ENCODE peak calls at places on chromosomes 7 and 10, in eight cellular contexts. E, K, D, B, H, Q, Y and F are unnamed samples.

GRCh38 chr7:151313857-151314256 is 27.8 kb upstream of the NUB1 start:
- DNase-seq in E (no peak), K (no peak), D (no peak), B (no peak), H (no peak), Q (no peak), Y (peak; percentile 35), F (no peak)

GRCh38 chr10:103616705-103617361 is 123.3 kb downstream of the NEURL1 start:
- DNase-seq in E (no peak), K (no peak), D (no peak), B (no peak), H (no peak), Q (no peak), Y (peak; percentile 53), F (peak; percentile 52)

GRCh38 chr7:123749537-123749857 is 694 bp upstream of the WASL start:
- DNase-seq in E (no peak), K (peak; percentile 60), D (peak; percentile 55), B (no peak), H (no peak), Q (no peak), Y (peak; percentile 32), F (no peak)

GRCh38 chr7:69833964-69834363 is 235.7 kb downstream of the AUTS2 start:
- DNase-seq in E (no peak), K (no peak), D (no peak), B (no peak), H (no peak), Q (no peak), Y (no peak), F (no peak)

GRCh38 chr10:43256531-43257209 is 10.2 kb downstream of the RASGEF1A start:
- DNase-seq in E (peak; percentile 60), K (no peak), D (no peak), B (no peak), H (no peak), Q (no peak), Y (no peak), F (no peak)

GRCh38 chr7:1514993-1515392 is 10.8 kb upstream of the INTS1 start:
- DNase-seq in E (no peak), K (no peak), D (no peak), B (no peak), H (no peak), Q (no peak), Y (no peak), F (no peak)

GRCh38 chr10:59905735-59906416 is 480 bp downstream of the CCDC6 start:
- DNase-seq in E (peak; percentile 89), K (no peak), D (no peak), B (no peak), H (no peak), Q (no peak), Y (no peak), F (peak; percentile 19)

GRCh38 chr10:13338337-13339128 is 9.6 kb downstream of the SEPHS1 start:
- DNase-seq in E (no peak), K (no peak), D (no peak), B (no peak), H (no peak), Q (no peak), Y (no peak), F (peak; percentile 58)

GRCh38 chr7:98352621-98353020 is 48.3 kb downstream of the BAIAP2L1 start:
- DNase-seq in E (no peak), K (no peak), D (no peak), B (peak; percentile 17), H (no peak), Q (no peak), Y (no peak), F (no peak)

GRCh38 chr10:26249681-26250080 is 33.1 kb downstream of the GAD2 start:
- DNase-seq in E (no peak), K (no peak), D (no peak), B (no peak), H (no peak), Q (no peak), Y (no peak), F (no peak)

GRCh38 chr7:107506683-107507339 is 37.0 kb downstream of the GPR22 start:
- DNase-seq in E (no peak), K (peak; percentile 14), D (peak; percentile 28), B (peak; percentile 63), H (no peak), Q (no peak), Y (peak; percentile 45), F (peak; percentile 85)

GRCh38 chr10:116183733-116184447 is 89.1 kb downstream of the GFRA1 start:
- DNase-seq in E (no peak), K (no peak), D (no peak), B (no peak), H (no peak), Q (peak; percentile 21), Y (no peak), F (no peak)

GRCh38 chr10:71728218-71728737 is 8.7 kb upstream of the C10orf105 start:
- DNase-seq in E (peak; percentile 84), K (no peak), D (no peak), B (no peak), H (no peak), Q (no peak), Y (no peak), F (peak; percentile 55)

GRCh38 chr7:101442426-101443070 is 79.9 kb downstream of the COL26A1 start:
- DNase-seq in E (no peak), K (no peak), D (no peak), B (no peak), H (no peak), Q (no peak), Y (no peak), F (no peak)

GRCh38 chr7:7335215-7335614 is 152.9 kb downstream of the C1GALT1 start:
- DNase-seq in E (no peak), K (no peak), D (no peak), B (no peak), H (no peak), Q (no peak), Y (no peak), F (no peak)

GRCh38 chr10:37992083-37992482 is 15.6 kb upstream of the ZNF25 start:
- DNase-seq in E (no peak), K (no peak), D (no peak), B (no peak), H (no peak), Q (no peak), Y (no peak), F (no peak)

GRCh38 chr10:89352039-89352597 is 24.3 kb downstream of the IFIT3 start:
- DNase-seq in E (no peak), K (no peak), D (peak; percentile 24), B (no peak), H (no peak), Q (no peak), Y (peak; percentile 21), F (peak; percentile 40)

GRCh38 chr7:14332155-14332554 is 342.7 kb upstream of the ETV1 start:
- DNase-seq in E (no peak), K (no peak), D (no peak), B (no peak), H (no peak), Q (peak; percentile 17), Y (no peak), F (no peak)

GRCh38 chr7:110835209-110835608 is 255.7 kb upstream of the LRRN3 start:
- DNase-seq in E (no peak), K (no peak), D (no peak), B (peak; percentile 13), H (no peak), Q (no peak), Y (no peak), F (peak; percentile 23)

DNA sequence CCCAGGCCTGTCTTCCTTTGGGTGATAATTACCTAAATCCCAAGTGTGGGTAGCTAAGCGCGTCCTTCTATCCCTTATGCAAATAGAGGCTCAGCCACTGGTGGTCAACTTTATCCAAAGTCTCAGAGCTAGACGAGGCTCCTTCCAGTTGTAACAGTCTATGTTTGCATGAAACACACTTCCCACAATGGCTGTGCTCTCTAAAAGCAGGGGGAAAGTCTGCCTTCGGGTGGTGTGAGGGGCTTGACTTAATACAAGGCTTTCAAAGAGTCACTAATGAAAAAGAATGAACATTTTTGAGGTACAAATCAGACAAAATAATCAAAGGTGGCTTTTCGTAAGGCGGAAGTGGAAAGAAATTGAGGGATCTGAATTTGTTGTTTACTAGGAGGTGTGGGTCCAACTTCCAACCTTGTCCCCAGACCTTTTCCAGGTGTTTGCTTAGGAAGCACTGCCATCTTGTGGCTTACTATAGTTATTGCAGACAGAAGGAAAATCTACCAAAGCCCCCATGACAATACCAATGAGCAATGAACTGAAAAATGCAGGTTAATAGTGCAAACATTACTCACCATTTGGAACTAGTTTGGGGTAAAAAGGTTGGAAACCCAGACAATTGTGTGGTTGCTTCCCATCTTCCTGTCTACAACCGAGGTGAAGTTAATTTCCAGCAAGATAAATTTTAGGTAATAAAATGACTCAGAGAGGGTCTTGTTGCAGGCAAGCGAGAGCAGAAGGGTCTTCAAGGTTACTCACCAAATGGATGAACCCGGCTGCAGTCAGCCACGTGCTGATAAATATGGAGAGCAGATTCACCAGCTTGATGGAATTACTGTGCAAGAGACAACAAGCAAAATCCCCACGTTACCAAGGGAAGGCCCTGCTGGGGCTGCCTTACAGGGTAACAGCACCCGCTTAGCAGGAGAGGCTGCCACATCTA is 525.7 kb downstream of the KCNMA1 start:
- DNase-seq in E (no peak), K (no peak), D (peak; percentile 16), B (no peak), H (peak; percentile 56), Q (peak; percentile 74), Y (no peak), F (no peak)
- TF ChIP-seq POLR2AphosphoS5 in E (no peak), K (no peak), D (no peak), B (peak; percentile 4), H (no peak), Q (no peak), Y (no peak), F (no peak)

GRCh38 chr7:127810691-127811660 is 159.0 kb downstream of the SND1 start:
- DNase-seq in E (no peak), K (no peak), D (no peak), B (no peak), H (no peak), Q (no peak), Y (no peak), F (no peak)
- H3K27ac ChIP-seq in E (no peak overlapping the region), K (no peak overlapping the region), D (no peak overlapping the region), B (no peak overlapping the region), H (no peak overlapping the region), Q (no peak overlapping the region), Y (no peak overlapping the region), F (no peak overlapping the region)

GRCh38 chr7:67616517-67616916 is 619.9 kb downstream of the TYW1 start:
- DNase-seq in E (no peak), K (no peak), D (no peak), B (no peak), H (no peak), Q (no peak), Y (no peak), F (no peak)

GRCh38 chr7:67614843-67615242 is 618.2 kb downstream of the TYW1 start:
- DNase-seq in E (no peak), K (no peak), D (no peak), B (no peak), H (no peak), Q (no peak), Y (no peak), F (no peak)

GRCh38 chr7:67608806-67609205 is 612.2 kb downstream of the TYW1 start:
- DNase-seq in E (no peak), K (no peak), D (no peak), B (no peak), H (no peak), Q (no peak), Y (no peak), F (no peak)

GRCh38 chr7:67610897-67611296 is 614.3 kb downstream of the TYW1 start:
- DNase-seq in E (no peak), K (no peak), D (no peak), B (no peak), H (no peak), Q (no peak), Y (no peak), F (no peak)
- TF ChIP-seq POLR2AphosphoS5 in E (no peak), K (no peak), D (no peak), B (no peak), H (no peak), Q (no peak), Y (no peak), F (no peak)

GRCh38 chr10:80496555-80497172 is 41.0 kb upstream of the SH2D4B start:
- DNase-seq in E (no peak), K (no peak), D (no peak), B (no peak), H (no peak), Q (no peak), Y (no peak), F (no peak)
- H3K27ac ChIP-seq in E (peak overlapping the region; percentile 83), K (peak overlapping the region; percentile 76), D (peak overlapping the region; percentile 95), B (no peak overlapping the region), H (no peak overlapping the region), Q (no peak overlapping the region), Y (peak overlapping the region; percentile 96), F (peak overlapping the region; percentile 81)